ENCODE peak calls at places on chromosomes 5 and 9, in seven cellular contexts. One of them, this sample, is unnamed.

GRCh38 chr9:16413509-16414016 is 456.9 kb downstream of the BNC2 start:
- DNase-seq in GM13976: no peak
- DNase-seq in endothelial cell: no peak
- DNase-seq in left ventricle myocardium inferior: no peak
- DNase-seq in fibroblast of the aortic adventitia: peak; percentile 87
- DNase-seq in fibroblast of pulmonary artery: peak; percentile 99
- DNase-seq in CD4-positive, alpha-beta T cell: no peak
- DNase-seq in this sample: no peak

GRCh38 chr9:70049236-70049635 is 5.6 kb downstream of the MAMDC2 start:
- DNase-seq in GM13976: no peak
- DNase-seq in CD4-positive, alpha-beta T cell: no peak
- DNase-seq in left ventricle myocardium inferior: peak; percentile 52
- DNase-seq in endothelial cell: no peak
- DNase-seq in fibroblast of the aortic adventitia: peak; percentile 62
- DNase-seq in fibroblast of pulmonary artery: peak; percentile 81
- DNase-seq in this sample: no peak

GRCh38 chr9:134369416-134370212 is 43.4 kb downstream of the RXRA start:
- DNase-seq in fibroblast of the aortic adventitia: no peak
- DNase-seq in left ventricle myocardium inferior: no peak
- DNase-seq in fibroblast of pulmonary artery: no peak
- DNase-seq in CD4-positive, alpha-beta T cell: no peak
- DNase-seq in endothelial cell: no peak
- DNase-seq in GM13976: no peak
- DNase-seq in this sample: no peak

GRCh38 chr5:39176740-39177628 is 42.4 kb downstream of the FYB1 start:
- DNase-seq in fibroblast of the aortic adventitia: no peak
- DNase-seq in left ventricle myocardium inferior: no peak
- DNase-seq in GM13976: no peak
- DNase-seq in endothelial cell: no peak
- DNase-seq in fibroblast of pulmonary artery: no peak
- DNase-seq in CD4-positive, alpha-beta T cell: peak; percentile 52
- DNase-seq in this sample: no peak

GRCh38 chr5:169778622-169779596 is 141.8 kb downstream of the DOCK2 start:
- DNase-seq in left ventricle myocardium inferior: no peak
- DNase-seq in GM13976: peak; percentile 49
- DNase-seq in endothelial cell: no peak
- DNase-seq in CD4-positive, alpha-beta T cell: no peak
- DNase-seq in fibroblast of the aortic adventitia: no peak
- DNase-seq in fibroblast of pulmonary artery: no peak
- DNase-seq in this sample: no peak

GRCh38 chr9:93168581-93168980 is 15.4 kb upstream of the WNK2 start:
- DNase-seq in left ventricle myocardium inferior: no peak
- DNase-seq in fibroblast of pulmonary artery: no peak
- DNase-seq in fibroblast of the aortic adventitia: no peak
- DNase-seq in GM13976: no peak
- DNase-seq in CD4-positive, alpha-beta T cell: no peak
- DNase-seq in endothelial cell: no peak
- DNase-seq in this sample: no peak

GRCh38 chr5:180624630-180625029 is 24.8 kb downstream of the FLT4 start:
- DNase-seq in GM13976: no peak
- DNase-seq in endothelial cell: no peak
- DNase-seq in fibroblast of pulmonary artery: no peak
- DNase-seq in CD4-positive, alpha-beta T cell: no peak
- DNase-seq in left ventricle myocardium inferior: no peak
- DNase-seq in fibroblast of the aortic adventitia: no peak
- DNase-seq in this sample: no peak

GRCh38 chr5:1471997-1472963 is 27.0 kb upstream of the SLC6A3 start:
- DNase-seq in GM13976: no peak
- DNase-seq in fibroblast of the aortic adventitia: no peak
- DNase-seq in endothelial cell: no peak
- DNase-seq in left ventricle myocardium inferior: no peak
- DNase-seq in CD4-positive, alpha-beta T cell: no peak
- DNase-seq in fibroblast of pulmonary artery: no peak
- DNase-seq in this sample: no peak

GRCh38 chr9:70390922-70391321 is 23.5 kb downstream of the KLF9 start:
- DNase-seq in fibroblast of the aortic adventitia: no peak
- DNase-seq in GM13976: no peak
- DNase-seq in fibroblast of pulmonary artery: peak; percentile 56
- DNase-seq in CD4-positive, alpha-beta T cell: no peak
- DNase-seq in left ventricle myocardium inferior: no peak
- DNase-seq in endothelial cell: no peak
- DNase-seq in this sample: no peak

GRCh38 chr5:142079243-142079642 is 29.3 kb upstream of the NDFIP1 start:
- DNase-seq in CD4-positive, alpha-beta T cell: no peak
- DNase-seq in endothelial cell: no peak
- DNase-seq in left ventricle myocardium inferior: no peak
- DNase-seq in GM13976: no peak
- DNase-seq in fibroblast of the aortic adventitia: no peak
- DNase-seq in fibroblast of pulmonary artery: no peak
- DNase-seq in this sample: no peak

GRCh38 chr9:137458194-137459146 is 664 bp downstream of the NSMF start:
- DNase-seq in fibroblast of pulmonary artery: no peak
- DNase-seq in GM13976: no peak
- DNase-seq in endothelial cell: peak; percentile 23
- DNase-seq in left ventricle myocardium inferior: no peak
- DNase-seq in fibroblast of the aortic adventitia: no peak
- DNase-seq in CD4-positive, alpha-beta T cell: no peak
- DNase-seq in this sample: no peak

DNA sequence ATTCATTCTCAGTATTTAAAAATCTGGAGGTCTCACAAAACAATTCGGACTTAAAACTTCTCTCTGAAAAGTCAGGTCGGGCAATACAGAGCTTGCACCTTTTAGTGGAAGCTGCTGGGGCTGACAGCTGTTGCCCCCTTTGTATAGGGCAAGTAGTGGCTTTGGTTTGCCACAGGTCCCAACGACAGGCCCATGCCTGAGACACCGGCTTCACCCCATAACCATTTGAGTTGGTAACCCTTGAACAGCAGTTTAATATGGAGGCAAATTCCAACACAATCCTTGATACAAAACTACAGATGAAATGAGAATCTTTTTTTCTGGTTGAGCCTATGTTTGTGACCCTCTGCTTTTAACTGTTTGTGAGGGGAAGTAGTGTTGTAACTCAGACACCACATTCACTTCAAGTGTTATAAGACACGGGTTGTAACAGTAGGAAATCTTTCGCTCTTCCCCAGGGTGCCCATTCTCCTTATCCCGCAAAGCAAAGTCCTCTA is 763 bp upstream of the GLRX start:
- DNase-seq in endothelial cell: no peak
- DNase-seq in left ventricle myocardium inferior: no peak
- DNase-seq in CD4-positive, alpha-beta T cell: no peak
- DNase-seq in GM13976: no peak
- DNase-seq in fibroblast of the aortic adventitia: no peak
- DNase-seq in fibroblast of pulmonary artery: no peak
- DNase-seq in this sample: no peak
- TF ChIP-seq CTCF in endothelial cell: no peak
- TF ChIP-seq CTCF in left ventricle myocardium inferior: no peak
- TF ChIP-seq CTCF in CD4-positive, alpha-beta T cell: no peak
- TF ChIP-seq CTCF in GM13976: no peak
- TF ChIP-seq CTCF in fibroblast of the aortic adventitia: no peak
- TF ChIP-seq CTCF in fibroblast of pulmonary artery: no peak
- TF ChIP-seq CTCF in this sample: no peak

GRCh38 chr5:113205807-113206206 is 229.0 kb downstream of the TSSK1B start:
- DNase-seq in endothelial cell: no peak
- DNase-seq in fibroblast of the aortic adventitia: no peak
- DNase-seq in GM13976: no peak
- DNase-seq in CD4-positive, alpha-beta T cell: no peak
- DNase-seq in fibroblast of pulmonary artery: no peak
- DNase-seq in left ventricle myocardium inferior: no peak
- DNase-seq in this sample: no peak
- TF ChIP-seq CTCF in endothelial cell: no peak
- TF ChIP-seq CTCF in fibroblast of the aortic adventitia: no peak
- TF ChIP-seq CTCF in GM13976: no peak
- TF ChIP-seq CTCF in CD4-positive, alpha-beta T cell: no peak
- TF ChIP-seq CTCF in fibroblast of pulmonary artery: no peak
- TF ChIP-seq CTCF in left ventricle myocardium inferior: peak; percentile 57
- TF ChIP-seq CTCF in this sample: no peak

GRCh38 chr9:118522093-118523028 is 818.2 kb downstream of the TLR4 start:
- DNase-seq in GM13976: peak; percentile 35
- DNase-seq in endothelial cell: peak; percentile 60
- DNase-seq in CD4-positive, alpha-beta T cell: no peak
- DNase-seq in fibroblast of pulmonary artery: peak; percentile 53
- DNase-seq in fibroblast of the aortic adventitia: peak; percentile 61
- DNase-seq in left ventricle myocardium inferior: peak; percentile 23
- DNase-seq in this sample: peak; percentile 30
- TF ChIP-seq CTCF in GM13976: peak; percentile 76
- TF ChIP-seq CTCF in endothelial cell: peak; percentile 71
- TF ChIP-seq CTCF in CD4-positive, alpha-beta T cell: no peak
- TF ChIP-seq CTCF in fibroblast of pulmonary artery: peak; percentile 46
- TF ChIP-seq CTCF in fibroblast of the aortic adventitia: peak; percentile 66
- TF ChIP-seq CTCF in left ventricle myocardium inferior: peak; percentile 71
- TF ChIP-seq CTCF in this sample: peak; percentile 77

DNA sequence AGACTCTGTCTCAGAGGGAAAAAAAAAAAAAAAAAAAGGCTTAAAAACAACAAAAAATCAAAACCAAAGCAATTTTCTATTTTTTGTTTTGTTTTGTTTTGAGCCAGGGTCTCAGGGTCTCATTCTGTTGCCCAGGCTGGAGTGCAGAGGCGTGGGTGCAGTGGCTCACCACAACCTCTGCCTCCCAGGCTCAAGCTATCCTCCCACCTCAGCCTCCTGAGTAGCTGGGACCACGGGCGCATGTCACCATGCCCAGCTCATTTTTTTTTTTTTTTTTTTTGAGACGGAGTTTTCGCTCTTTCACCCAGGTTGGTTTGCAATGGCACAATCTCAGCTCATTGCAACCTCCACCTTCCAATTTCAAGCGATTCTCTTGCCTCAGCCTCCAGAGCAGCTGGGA is 5.7 kb downstream of the STK10 start:
- DNase-seq in left ventricle myocardium inferior: no peak
- DNase-seq in fibroblast of the aortic adventitia: no peak
- DNase-seq in GM13976: no peak
- DNase-seq in CD4-positive, alpha-beta T cell: no peak
- DNase-seq in fibroblast of pulmonary artery: no peak
- DNase-seq in endothelial cell: no peak
- DNase-seq in this sample: no peak
- TF ChIP-seq CTCF in left ventricle myocardium inferior: no peak
- TF ChIP-seq CTCF in fibroblast of the aortic adventitia: no peak
- TF ChIP-seq CTCF in GM13976: no peak
- TF ChIP-seq CTCF in CD4-positive, alpha-beta T cell: no peak
- TF ChIP-seq CTCF in fibroblast of pulmonary artery: no peak
- TF ChIP-seq CTCF in endothelial cell: no peak
- TF ChIP-seq CTCF in this sample: no peak

GRCh38 chr5:178210073-178210526 is 5.8 kb downstream of the HNRNPAB start:
- DNase-seq in fibroblast of pulmonary artery: no peak
- DNase-seq in CD4-positive, alpha-beta T cell: no peak
- DNase-seq in endothelial cell: no peak
- DNase-seq in GM13976: no peak
- DNase-seq in left ventricle myocardium inferior: no peak
- DNase-seq in fibroblast of the aortic adventitia: no peak
- DNase-seq in this sample: no peak

GRCh38 chr5:178207917-178208280 is 3.6 kb downstream of the HNRNPAB start:
- DNase-seq in left ventricle myocardium inferior: no peak
- DNase-seq in GM13976: no peak
- DNase-seq in endothelial cell: no peak
- DNase-seq in CD4-positive, alpha-beta T cell: no peak
- DNase-seq in fibroblast of the aortic adventitia: no peak
- DNase-seq in fibroblast of pulmonary artery: no peak
- DNase-seq in this sample: no peak

GRCh38 chr5:178207183-178207916 is 3.0 kb downstream of the HNRNPAB start:
- DNase-seq in fibroblast of pulmonary artery: peak; percentile 83
- DNase-seq in fibroblast of the aortic adventitia: peak; percentile 60
- DNase-seq in CD4-positive, alpha-beta T cell: no peak
- DNase-seq in endothelial cell: no peak
- DNase-seq in GM13976: no peak
- DNase-seq in left ventricle myocardium inferior: no peak
- DNase-seq in this sample: no peak

GRCh38 chr5:178209334-178210072 is 5.2 kb downstream of the HNRNPAB start:
- DNase-seq in left ventricle myocardium inferior: no peak
- DNase-seq in fibroblast of pulmonary artery: no peak
- DNase-seq in GM13976: no peak
- DNase-seq in endothelial cell: no peak
- DNase-seq in fibroblast of the aortic adventitia: no peak
- DNase-seq in CD4-positive, alpha-beta T cell: no peak
- DNase-seq in this sample: no peak

DNA sequence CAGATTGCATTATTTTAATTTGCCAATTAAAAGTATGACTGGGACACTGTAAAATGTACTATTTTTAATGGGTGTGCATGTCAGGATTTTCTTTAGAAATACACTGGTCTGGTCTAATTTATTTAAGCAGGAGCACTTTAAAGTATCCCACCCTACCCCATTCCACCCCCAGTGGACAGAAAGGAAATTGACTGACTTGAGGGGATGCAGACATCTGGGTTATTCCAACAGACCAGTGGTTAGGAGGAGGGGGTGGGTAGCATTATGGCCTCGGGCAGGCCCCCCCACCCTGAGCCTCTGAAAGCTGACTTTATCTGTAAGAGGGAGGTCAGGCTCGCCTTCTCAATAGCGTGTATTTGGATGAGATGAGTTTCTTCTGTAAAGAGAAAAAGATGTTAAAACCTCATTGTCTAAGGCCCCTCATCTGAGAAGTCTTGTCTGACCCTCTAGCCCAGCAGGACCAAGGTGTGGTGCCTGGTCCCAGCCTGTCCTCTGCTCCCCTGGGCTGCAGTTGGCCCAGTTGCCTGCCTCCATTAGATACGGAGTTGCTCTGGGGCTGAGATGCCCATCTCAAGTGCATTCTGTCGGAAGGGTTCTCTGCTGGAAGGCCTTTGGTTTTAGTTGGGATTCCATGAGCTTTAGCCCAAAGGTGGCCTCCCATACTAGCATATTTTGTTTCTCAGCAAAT is 4.4 kb downstream of the HNRNPAB start:
- DNase-seq in endothelial cell: no peak
- DNase-seq in GM13976: no peak
- DNase-seq in CD4-positive, alpha-beta T cell: no peak
- DNase-seq in fibroblast of pulmonary artery: no peak
- DNase-seq in fibroblast of the aortic adventitia: no peak
- DNase-seq in left ventricle myocardium inferior: no peak
- DNase-seq in this sample: no peak
- TF ChIP-seq CTCF in endothelial cell: no peak
- TF ChIP-seq CTCF in GM13976: no peak
- TF ChIP-seq CTCF in CD4-positive, alpha-beta T cell: no peak
- TF ChIP-seq CTCF in fibroblast of pulmonary artery: peak; percentile 25
- TF ChIP-seq CTCF in fibroblast of the aortic adventitia: peak; percentile 37
- TF ChIP-seq CTCF in left ventricle myocardium inferior: no peak
- TF ChIP-seq CTCF in this sample: peak; percentile 32

GRCh38 chr5:28009526-28010025 is 971.2 kb upstream of the CDH9 start:
- DNase-seq in CD4-positive, alpha-beta T cell: no peak
- DNase-seq in left ventricle myocardium inferior: no peak
- DNase-seq in endothelial cell: no peak
- DNase-seq in GM13976: no peak
- DNase-seq in fibroblast of the aortic adventitia: no peak
- DNase-seq in fibroblast of pulmonary artery: no peak
- DNase-seq in this sample: no peak

GRCh38 chr5:28017178-28017577 is 978.8 kb upstream of the CDH9 start:
- DNase-seq in CD4-positive, alpha-beta T cell: no peak
- DNase-seq in GM13976: no peak
- DNase-seq in fibroblast of pulmonary artery: no peak
- DNase-seq in left ventricle myocardium inferior: no peak
- DNase-seq in endothelial cell: no peak
- DNase-seq in fibroblast of the aortic adventitia: no peak
- DNase-seq in this sample: no peak

GRCh38 chr5:28014779-28015178 is 976.4 kb upstream of the CDH9 start:
- DNase-seq in fibroblast of the aortic adventitia: peak; percentile 6
- DNase-seq in left ventricle myocardium inferior: no peak
- DNase-seq in GM13976: no peak
- DNase-seq in fibroblast of pulmonary artery: peak; percentile 29
- DNase-seq in CD4-positive, alpha-beta T cell: no peak
- DNase-seq in endothelial cell: no peak
- DNase-seq in this sample: no peak

GRCh38 chr5:28012538-28012937 is 974.2 kb upstream of the CDH9 start:
- DNase-seq in fibroblast of pulmonary artery: no peak
- DNase-seq in fibroblast of the aortic adventitia: no peak
- DNase-seq in left ventricle myocardium inferior: no peak
- DNase-seq in CD4-positive, alpha-beta T cell: no peak
- DNase-seq in GM13976: no peak
- DNase-seq in endothelial cell: no peak
- DNase-seq in this sample: no peak
- TF ChIP-seq CTCF in fibroblast of pulmonary artery: no peak
- TF ChIP-seq CTCF in fibroblast of the aortic adventitia: no peak
- TF ChIP-seq CTCF in left ventricle myocardium inferior: no peak
- TF ChIP-seq CTCF in CD4-positive, alpha-beta T cell: no peak
- TF ChIP-seq CTCF in GM13976: no peak
- TF ChIP-seq CTCF in endothelial cell: no peak
- TF ChIP-seq CTCF in this sample: no peak